ENCODE peak calls at places on chromosomes 4 and X, in five cellular contexts. One of them, this sample, is unnamed.

GRCh38 chr4:1516261-1516660 is 110.0 kb upstream of the NKX1-1 start:
- DNase-seq in activated CD4-positive, alpha-beta T cell treated with anti-CD3 and anti-CD28 coated beads, Interleukin-2, amount 10 ng/mL, durations not matched to agents 7 days and 5 days: no peak
- DNase-seq in GM03348: no peak
- DNase-seq in CD8-positive, alpha-beta T cell: no peak
- DNase-seq in MM.1S: no peak
- DNase-seq in this sample: no peak

GRCh38 chrX:48996969-48997368 is 5.1 kb downstream of the GRIPAP1 start:
- DNase-seq in activated CD4-positive, alpha-beta T cell treated with anti-CD3 and anti-CD28 coated beads, Interleukin-2, amount 10 ng/mL, durations not matched to agents 7 days and 5 days: peak
- DNase-seq in CD8-positive, alpha-beta T cell: peak
- DNase-seq in GM03348: no peak
- DNase-seq in MM.1S: no peak
- DNase-seq in this sample: no peak

GRCh38 chr4:98452091-98452490 is 190.9 kb downstream of the RAP1GDS1 start:
- DNase-seq in GM03348: no peak
- DNase-seq in activated CD4-positive, alpha-beta T cell treated with anti-CD3 and anti-CD28 coated beads, Interleukin-2, amount 10 ng/mL, durations not matched to agents 7 days and 5 days: no peak
- DNase-seq in CD8-positive, alpha-beta T cell: no peak
- DNase-seq in MM.1S: no peak
- DNase-seq in this sample: no peak

GRCh38 chr4:12924253-12924652 is 559.9 kb downstream of the RAB28 start:
- DNase-seq in CD8-positive, alpha-beta T cell: no peak
- DNase-seq in activated CD4-positive, alpha-beta T cell treated with anti-CD3 and anti-CD28 coated beads, Interleukin-2, amount 10 ng/mL, durations not matched to agents 7 days and 5 days: no peak
- DNase-seq in MM.1S: no peak
- DNase-seq in GM03348: no peak
- DNase-seq in this sample: no peak

GRCh38 chrX:46913710-46914109 is 1.5 kb downstream of the JADE3 start:
- DNase-seq in activated CD4-positive, alpha-beta T cell treated with anti-CD3 and anti-CD28 coated beads, Interleukin-2, amount 10 ng/mL, durations not matched to agents 7 days and 5 days: no peak
- DNase-seq in MM.1S: no peak
- DNase-seq in CD8-positive, alpha-beta T cell: no peak
- DNase-seq in GM03348: peak
- DNase-seq in this sample: no peak

GRCh38 chr4:53453385-53453784 is 75.9 kb downstream of the FIP1L1 start:
- DNase-seq in CD8-positive, alpha-beta T cell: no peak
- DNase-seq in MM.1S: no peak
- DNase-seq in activated CD4-positive, alpha-beta T cell treated with anti-CD3 and anti-CD28 coated beads, Interleukin-2, amount 10 ng/mL, durations not matched to agents 7 days and 5 days: no peak
- DNase-seq in GM03348: no peak
- DNase-seq in this sample: no peak

GRCh38 chr4:26826721-26827120 is 33.9 kb upstream of the STIM2 start:
- DNase-seq in CD8-positive, alpha-beta T cell: no peak
- DNase-seq in MM.1S: no peak
- DNase-seq in activated CD4-positive, alpha-beta T cell treated with anti-CD3 and anti-CD28 coated beads, Interleukin-2, amount 10 ng/mL, durations not matched to agents 7 days and 5 days: no peak
- DNase-seq in GM03348: no peak
- DNase-seq in this sample: no peak

GRCh38 chr4:136590440-136590839 is 941.9 kb downstream of the PCDH18 start:
- DNase-seq in activated CD4-positive, alpha-beta T cell treated with anti-CD3 and anti-CD28 coated beads, Interleukin-2, amount 10 ng/mL, durations not matched to agents 7 days and 5 days: no peak
- DNase-seq in MM.1S: no peak
- DNase-seq in GM03348: no peak
- DNase-seq in CD8-positive, alpha-beta T cell: no peak
- DNase-seq in this sample: no peak

GRCh38 chr4:1331591-1332353 is 15.2 kb upstream of the UVSSA start:
- DNase-seq in activated CD4-positive, alpha-beta T cell treated with anti-CD3 and anti-CD28 coated beads, Interleukin-2, amount 10 ng/mL, durations not matched to agents 7 days and 5 days: no peak
- DNase-seq in GM03348: no peak
- DNase-seq in MM.1S: no peak
- DNase-seq in CD8-positive, alpha-beta T cell: no peak
- DNase-seq in this sample: no peak

GRCh38 chrX:37476571-37477188 is 94.8 kb upstream of the LANCL3 start:
- DNase-seq in activated CD4-positive, alpha-beta T cell treated with anti-CD3 and anti-CD28 coated beads, Interleukin-2, amount 10 ng/mL, durations not matched to agents 7 days and 5 days: no peak
- DNase-seq in CD8-positive, alpha-beta T cell: no peak
- DNase-seq in GM03348: no peak
- DNase-seq in MM.1S: no peak
- DNase-seq in this sample: no peak